ENCODE peak calls at places on chromosomes 13 and 19, in ten cellular contexts. N, W, S, X, M, G, Q, Y, T and K are unnamed samples.

GRCh38 chr13:93226623-93227279 is at the start of gene GPC6:
- DNase-seq in N (peak; percentile 58), Q (peak; percentile 70), W (no peak), M (no peak), G (peak; percentile 60), Y (no peak), S (peak; percentile 32), X (peak; percentile 89), T (no peak), K (no peak)

GRCh38 chr13:102872531-102872930 is 26.7 kb downstream of the ERCC5 start:
- DNase-seq in W (no peak), Y (no peak), Q (no peak), M (no peak), N (no peak), S (no peak), X (no peak), T (no peak), G (no peak), K (no peak)

GRCh38 chr19:48573163-48573505 is 21.2 kb downstream of the SULT2B1 start:
- DNase-seq in N (no peak), Q (no peak), G (no peak), M (no peak), T (no peak), S (no peak), Y (no peak), W (no peak), X (no peak), K (no peak)

GRCh38 chr13:90091611-90092010 is 1255.9 kb upstream of the MIR17HG start:
- DNase-seq in S (no peak), X (no peak), T (no peak), N (no peak), W (no peak), M (no peak), Q (no peak), G (no peak), Y (no peak), K (no peak)

GRCh38 chr13:75787249-75787940 is 151.3 kb downstream of the LMO7 start:
- DNase-seq in S (no peak), M (no peak), N (no peak), G (no peak), Q (no peak), Y (no peak), X (no peak), W (no peak), T (no peak), K (no peak)

GRCh38 chr19:18674616-18675015 is 8.9 kb upstream of the CRTC1 start:
- DNase-seq in S (no peak), M (no peak), T (no peak), X (no peak), Q (no peak), W (no peak), G (no peak), Y (no peak), N (no peak), K (no peak)

GRCh38 chr13:46469064-46469463 is 82.0 kb upstream of the RUBCNL start:
- DNase-seq in Q (no peak), S (no peak), N (no peak), T (no peak), W (no peak), M (no peak), X (peak; percentile 19), G (no peak), Y (no peak), K (no peak)

GRCh38 chr13:109900723-109901122 is 114.3 kb upstream of the IRS2 start:
- DNase-seq in Q (no peak), W (no peak), Y (no peak), N (no peak), T (no peak), M (no peak), G (no peak), S (no peak), X (no peak), K (no peak)

GRCh38 chr13:33274264-33274663 is 11.3 kb downstream of the STARD13 start:
- DNase-seq in Y (no peak), M (no peak), T (no peak), X (no peak), S (no peak), W (no peak), N (no peak), G (no peak), Q (no peak), K (no peak)

DNA sequence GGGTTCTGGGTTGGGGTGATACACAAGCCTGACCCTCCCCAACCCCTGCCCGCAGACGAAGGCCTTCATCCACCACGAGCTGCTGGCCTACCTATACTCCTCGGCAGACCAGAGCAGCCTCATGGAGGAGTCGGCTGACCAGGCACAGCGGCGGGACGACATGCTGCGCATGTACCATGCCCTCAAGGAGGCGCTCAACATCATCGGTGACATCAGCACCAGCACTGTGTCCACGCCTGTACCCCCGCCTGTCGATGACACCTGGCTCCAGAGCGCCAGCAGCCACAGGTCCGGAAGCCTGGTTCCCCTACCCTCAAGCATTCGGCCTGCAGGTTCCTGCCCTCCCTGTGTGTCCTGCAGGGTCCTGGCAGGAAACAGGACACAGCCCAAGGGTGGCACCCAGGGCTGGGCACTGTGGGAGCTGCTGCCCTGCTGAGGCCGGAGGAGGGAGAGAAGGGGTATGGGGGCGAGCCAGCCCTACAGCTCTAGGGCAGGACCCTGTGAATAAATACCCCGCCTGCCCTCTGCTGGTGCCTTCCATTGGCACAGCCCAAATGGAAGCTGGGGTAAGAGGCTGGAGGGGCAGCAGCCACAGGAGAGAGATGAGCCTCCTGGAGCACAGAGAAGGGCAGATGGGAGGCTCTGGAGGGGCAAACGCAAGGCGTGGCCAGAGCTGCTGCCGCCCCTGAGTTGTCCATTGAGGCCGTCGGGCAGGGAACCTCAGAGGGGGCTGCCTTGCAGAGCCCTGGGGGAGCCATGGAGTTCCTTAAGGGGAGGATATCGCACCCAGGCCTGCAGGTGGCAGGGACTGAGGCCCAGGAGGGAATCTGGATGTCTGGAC is 6.8 kb downstream of the TMED1 start:
- DNase-seq in Q (no peak), M (no peak), N (no peak), X (no peak), G (no peak), T (no peak), W (peak; percentile 72), S (no peak), Y (no peak), K (no peak)
- TF ChIP-seq CTCF in Q (no peak), M (no peak), N (no peak), X (peak; percentile 34), G (no peak), T (no peak), W (no peak), S (no peak), Y (no peak), K (peak; percentile 35)

DNA sequence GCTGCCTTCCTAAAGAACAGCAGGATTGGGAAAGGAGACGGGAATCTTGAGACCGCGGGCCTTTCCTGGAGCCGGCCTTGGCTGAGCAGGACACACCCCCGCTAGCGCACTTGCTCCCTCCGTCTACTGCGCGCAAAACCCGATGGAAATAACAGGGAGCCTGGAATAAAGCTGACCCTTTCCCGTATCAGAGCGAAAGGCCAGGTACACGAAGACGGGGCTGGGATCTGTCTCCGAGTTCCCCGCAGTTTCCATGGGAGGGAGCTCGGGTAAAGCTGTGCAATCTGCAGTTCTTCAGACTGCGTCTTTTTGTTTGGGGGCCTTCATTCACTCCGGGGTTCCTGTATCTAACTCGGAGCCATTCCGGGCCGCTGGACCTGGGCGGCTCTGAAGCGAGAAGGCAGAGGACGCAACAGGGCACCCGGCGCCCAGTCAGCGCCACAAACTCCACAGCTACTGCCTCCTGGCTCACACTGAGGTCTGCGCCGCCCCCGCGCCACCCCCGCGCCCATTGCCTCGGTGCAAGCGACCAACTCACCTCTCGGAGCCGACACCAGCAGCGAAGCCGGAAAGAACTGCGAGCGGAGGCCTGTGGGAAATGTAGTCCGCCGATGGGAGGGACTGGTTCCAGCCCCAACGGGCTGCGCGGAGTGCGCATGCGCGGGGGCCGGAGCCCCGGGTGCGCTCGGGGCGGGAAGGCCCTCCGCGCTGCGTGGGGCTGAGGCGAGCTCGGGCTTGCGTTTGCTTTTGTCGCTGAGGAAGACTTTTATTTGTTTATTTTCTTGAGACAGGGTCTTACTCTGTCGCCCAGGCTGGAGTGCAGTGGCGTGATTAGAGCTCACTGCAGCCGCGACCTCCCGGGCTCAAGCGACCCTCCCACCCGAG is at the start of gene ZFP14:
- DNase-seq in Y (peak; percentile 91), T (peak; percentile 94), Q (peak; percentile 89), M (peak; percentile 97), N (peak; percentile 93), X (peak; percentile 79), S (peak; percentile 94), W (peak; percentile 97), G (peak; percentile 92), K (peak; percentile 99)
- TF ChIP-seq CTCF in Y (no peak), T (no peak), Q (no peak), M (no peak), N (no peak), X (peak; percentile 61), S (no peak), W (no peak), G (no peak), K (peak; percentile 50)

GRCh38 chr13:40666058-40666904 is at the start of gene FOXO1:
- DNase-seq in S (peak; percentile 94), Q (peak; percentile 93), X (no peak), T (peak; percentile 91), G (peak; percentile 91), Y (peak; percentile 93), W (peak; percentile 93), M (peak; percentile 90), N (peak; percentile 94), K (peak; percentile 99)

GRCh38 chr13:40667622-40667978 is 1.2 kb upstream of the FOXO1 start:
- DNase-seq in S (no peak), W (no peak), X (no peak), G (no peak), M (no peak), T (no peak), N (peak; percentile 65), Q (peak; percentile 15), Y (no peak), K (no peak)

GRCh38 chr13:40666905-40667621 is 622 bp upstream of the FOXO1 start:
- DNase-seq in X (no peak), S (peak; percentile 54), N (peak; percentile 73), W (peak; percentile 89), G (peak; percentile 76), Q (peak; percentile 76), T (no peak), M (peak; percentile 11), Y (peak; percentile 31), K (peak; percentile 42)

GRCh38 chr13:40670307-40670706 is 3.9 kb upstream of the FOXO1 start:
- DNase-seq in Y (no peak), M (no peak), G (no peak), S (no peak), N (no peak), Q (no peak), T (no peak), W (no peak), X (no peak), K (no peak)

DNA sequence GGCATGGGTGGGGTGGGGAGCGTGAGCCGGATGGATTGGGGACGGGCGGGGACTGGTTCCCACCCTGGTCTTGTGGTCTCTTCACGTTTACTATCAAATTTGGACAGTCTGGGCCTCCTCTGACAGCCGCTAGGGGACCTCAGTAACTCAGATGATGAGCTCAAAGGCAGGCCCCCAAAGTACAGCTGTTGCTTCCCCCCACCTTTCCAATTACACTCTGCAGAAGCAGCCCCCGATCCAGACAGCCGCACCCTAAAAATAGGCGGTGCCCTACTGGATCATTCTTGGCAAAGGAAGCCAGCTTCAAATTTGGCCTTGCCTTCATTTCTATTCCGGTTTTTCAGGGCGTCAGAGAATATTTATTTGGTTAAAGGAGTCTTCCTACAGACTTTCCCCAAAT is 1.9 kb upstream of the FOXO1 start:
- DNase-seq in T (no peak), Q (peak; percentile 13), S (peak; percentile 48), Y (peak; percentile 21), W (no peak), N (peak; percentile 47), X (no peak), M (peak; percentile 22), G (peak; percentile 29), K (peak; percentile 77)
- TF ChIP-seq CTCF in T (peak; percentile 65), Q (peak; percentile 26), S (peak; percentile 59), Y (peak; percentile 66), W (no peak), N (no peak), X (peak; percentile 66), M (peak; percentile 20), G (peak; percentile 51), K (peak; percentile 73)

GRCh38 chr19:44879309-44880065 is 11.6 kb upstream of the TOMM40 start:
- DNase-seq in X (no peak), N (no peak), W (peak; percentile 58), Y (no peak), Q (peak; percentile 41), G (no peak), T (no peak), M (no peak), S (no peak), K (no peak)
- TF ChIP-seq CTCF in X (no peak), N (no peak), W (no peak), Y (no peak), Q (no peak), G (no peak), T (no peak), M (no peak), S (no peak), K (no peak)